ENCODE peak calls at places on chromosomes 11 and 22, in eight cellular contexts. One of them, this sample, is unnamed. For H3K27me3, the result is how much of the 10 kb centered on the place peaks cover.

GRCh38 chr11:69166186-69167115 is 10.7 kb downstream of the SMIM38 start:
- DNase-seq in left ventricle myocardium inferior: peak
- DNase-seq in uterus: peak
- DNase-seq in lower lobe of right lung: no peak
- DNase-seq in brain microvascular endothelial cell: peak
- DNase-seq in PC-9: peak
- DNase-seq in SJSA1: peak
- DNase-seq in cardiac muscle cell: peak
- DNase-seq in this sample: peak

GRCh38 chr11:109728056-109728455 is 306.1 kb downstream of the C11orf87 start:
- DNase-seq in left ventricle myocardium inferior: no peak
- DNase-seq in uterus: no peak
- DNase-seq in lower lobe of right lung: no peak
- DNase-seq in brain microvascular endothelial cell: no peak
- DNase-seq in PC-9: peak
- DNase-seq in SJSA1: no peak
- DNase-seq in cardiac muscle cell: no peak
- DNase-seq in this sample: no peak

GRCh38 chr11:130124096-130124495 is 35.5 kb upstream of the ST14 start:
- DNase-seq in left ventricle myocardium inferior: peak
- DNase-seq in uterus: peak
- DNase-seq in lower lobe of right lung: peak
- DNase-seq in brain microvascular endothelial cell: peak
- DNase-seq in PC-9: peak
- DNase-seq in SJSA1: peak
- DNase-seq in cardiac muscle cell: peak
- DNase-seq in this sample: peak

GRCh38 chr11:65817312-65817814 is 16.4 kb upstream of the SNX32 start:
- DNase-seq in left ventricle myocardium inferior: no peak
- DNase-seq in uterus: no peak
- DNase-seq in lower lobe of right lung: peak
- DNase-seq in brain microvascular endothelial cell: no peak
- DNase-seq in PC-9: no peak
- DNase-seq in SJSA1: no peak
- DNase-seq in cardiac muscle cell: peak
- DNase-seq in this sample: no peak

GRCh38 chr22:45201678-45202332 is 38.1 kb downstream of the NUP50 start:
- DNase-seq in left ventricle myocardium inferior: no peak
- DNase-seq in uterus: no peak
- DNase-seq in lower lobe of right lung: peak
- DNase-seq in brain microvascular endothelial cell: peak
- DNase-seq in PC-9: peak
- DNase-seq in SJSA1: peak
- DNase-seq in cardiac muscle cell: peak
- DNase-seq in this sample: no peak

GRCh38 chr11:70913715-70914231 is 338.6 kb downstream of the SHANK2 start:
- DNase-seq in left ventricle myocardium inferior: no peak
- DNase-seq in uterus: no peak
- DNase-seq in lower lobe of right lung: peak
- DNase-seq in brain microvascular endothelial cell: no peak
- DNase-seq in PC-9: no peak
- DNase-seq in SJSA1: no peak
- DNase-seq in cardiac muscle cell: no peak
- DNase-seq in this sample: no peak

GRCh38 chr22:30574095-30574981 is at the start of gene GAL3ST1:
- DNase-seq in left ventricle myocardium inferior: no peak
- DNase-seq in uterus: no peak
- DNase-seq in lower lobe of right lung: no peak
- DNase-seq in brain microvascular endothelial cell: no peak
- DNase-seq in PC-9: no peak
- DNase-seq in SJSA1: no peak
- DNase-seq in cardiac muscle cell: no peak
- DNase-seq in this sample: no peak

GRCh38 chr11:111745719-111746504 is 20.3 kb downstream of the PPP2R1B start:
- DNase-seq in left ventricle myocardium inferior: no peak
- DNase-seq in uterus: no peak
- DNase-seq in lower lobe of right lung: no peak
- DNase-seq in brain microvascular endothelial cell: no peak
- DNase-seq in PC-9: peak
- DNase-seq in SJSA1: no peak
- DNase-seq in cardiac muscle cell: peak
- DNase-seq in this sample: no peak

GRCh38 chr11:93192163-93192562 is 5.6 kb downstream of the SLC36A4 start:
- DNase-seq in left ventricle myocardium inferior: no peak
- DNase-seq in uterus: no peak
- DNase-seq in lower lobe of right lung: no peak
- DNase-seq in brain microvascular endothelial cell: no peak
- DNase-seq in PC-9: no peak
- DNase-seq in SJSA1: no peak
- DNase-seq in cardiac muscle cell: peak
- DNase-seq in this sample: no peak

GRCh38 chr11:11189501-11189900 is 163.5 kb downstream of the CSNK2A3 start:
- DNase-seq in left ventricle myocardium inferior: no peak
- DNase-seq in uterus: no peak
- DNase-seq in lower lobe of right lung: no peak
- DNase-seq in brain microvascular endothelial cell: no peak
- DNase-seq in PC-9: no peak
- DNase-seq in SJSA1: no peak
- DNase-seq in cardiac muscle cell: no peak
- DNase-seq in this sample: no peak

GRCh38 chr11:30522825-30523224 is 63.3 kb downstream of the MPPED2 start:
- DNase-seq in left ventricle myocardium inferior: no peak
- DNase-seq in uterus: no peak
- DNase-seq in lower lobe of right lung: no peak
- DNase-seq in brain microvascular endothelial cell: no peak
- DNase-seq in PC-9: no peak
- DNase-seq in SJSA1: no peak
- DNase-seq in cardiac muscle cell: no peak
- DNase-seq in this sample: no peak

GRCh38 chr22:19951351-19951750 is 9.7 kb upstream of the TXNRD2 start:
- DNase-seq in left ventricle myocardium inferior: no peak
- DNase-seq in uterus: no peak
- DNase-seq in lower lobe of right lung: peak
- DNase-seq in brain microvascular endothelial cell: no peak
- DNase-seq in PC-9: no peak
- DNase-seq in SJSA1: no peak
- DNase-seq in cardiac muscle cell: no peak
- DNase-seq in this sample: no peak

GRCh38 chr22:47612136-47612910 is 849.9 kb downstream of the TBC1D22A start:
- DNase-seq in left ventricle myocardium inferior: no peak
- DNase-seq in uterus: no peak
- DNase-seq in lower lobe of right lung: peak
- DNase-seq in brain microvascular endothelial cell: no peak
- DNase-seq in PC-9: no peak
- DNase-seq in SJSA1: no peak
- DNase-seq in cardiac muscle cell: no peak
- DNase-seq in this sample: no peak

GRCh38 chr11:11946180-11946579 is 62.2 kb downstream of the DKK3 start:
- DNase-seq in left ventricle myocardium inferior: no peak
- DNase-seq in uterus: no peak
- DNase-seq in lower lobe of right lung: no peak
- DNase-seq in brain microvascular endothelial cell: peak
- DNase-seq in PC-9: no peak
- DNase-seq in SJSA1: no peak
- DNase-seq in cardiac muscle cell: peak
- DNase-seq in this sample: no peak

GRCh38 chr11:122556605-122557004 is 98.9 kb upstream of the UBASH3B start:
- DNase-seq in left ventricle myocardium inferior: no peak
- DNase-seq in uterus: no peak
- DNase-seq in lower lobe of right lung: no peak
- DNase-seq in brain microvascular endothelial cell: no peak
- DNase-seq in PC-9: no peak
- DNase-seq in SJSA1: no peak
- DNase-seq in cardiac muscle cell: peak
- DNase-seq in this sample: no peak

GRCh38 chr22:42799462-42800405 is 57.3 kb downstream of the ARFGAP3 start:
- DNase-seq in left ventricle myocardium inferior: no peak
- DNase-seq in uterus: no peak
- DNase-seq in lower lobe of right lung: no peak
- DNase-seq in brain microvascular endothelial cell: no peak
- DNase-seq in PC-9: no peak
- DNase-seq in SJSA1: no peak
- DNase-seq in cardiac muscle cell: no peak
- DNase-seq in this sample: no peak

GRCh38 chr22:44139773-44140172 is 41.0 kb upstream of the PARVG start:
- DNase-seq in left ventricle myocardium inferior: no peak
- DNase-seq in uterus: no peak
- DNase-seq in lower lobe of right lung: no peak
- DNase-seq in brain microvascular endothelial cell: no peak
- DNase-seq in PC-9: no peak
- DNase-seq in SJSA1: no peak
- DNase-seq in cardiac muscle cell: no peak
- DNase-seq in this sample: no peak

GRCh38 chr11:66344550-66345315 is at the start of gene BRMS1:
- DNase-seq in left ventricle myocardium inferior: peak
- DNase-seq in uterus: peak
- DNase-seq in lower lobe of right lung: peak
- DNase-seq in brain microvascular endothelial cell: peak
- DNase-seq in PC-9: peak
- DNase-seq in SJSA1: peak
- DNase-seq in cardiac muscle cell: peak
- DNase-seq in this sample: peak

DNA sequence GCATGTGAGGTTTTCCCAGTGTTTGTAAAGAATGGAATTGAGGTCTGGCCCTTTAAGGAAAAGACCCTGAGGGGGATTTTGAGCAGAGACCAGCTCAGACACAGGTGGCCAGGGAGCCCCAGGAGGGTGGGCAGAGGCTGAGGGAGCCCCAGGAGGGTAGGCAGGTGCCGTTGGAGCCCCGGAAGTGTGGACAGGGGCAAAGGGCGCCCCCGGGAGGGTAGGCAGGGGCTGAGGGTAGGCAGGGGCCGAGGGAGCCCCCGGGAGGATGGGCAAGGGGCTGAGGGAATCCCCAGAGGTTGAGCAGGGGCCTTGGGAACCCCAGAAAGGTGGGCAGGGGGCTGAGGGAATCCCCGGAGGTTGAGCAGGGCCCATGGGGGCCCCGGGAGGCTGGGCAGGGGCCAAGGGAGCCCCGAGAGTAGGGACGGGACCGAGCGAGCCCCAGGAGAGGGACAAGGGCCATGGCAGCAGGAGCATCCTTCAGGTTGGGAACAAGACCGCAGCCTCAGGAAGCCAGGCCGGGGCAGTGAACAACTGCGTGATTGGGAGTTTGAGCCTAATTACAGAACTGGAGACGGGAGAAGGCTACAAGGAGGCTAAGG is 292.0 kb downstream of the BRD1 start:
- DNase-seq in left ventricle myocardium inferior: no peak
- DNase-seq in uterus: no peak
- DNase-seq in lower lobe of right lung: no peak
- DNase-seq in brain microvascular endothelial cell: no peak
- DNase-seq in PC-9: no peak
- DNase-seq in SJSA1: no peak
- DNase-seq in cardiac muscle cell: no peak
- DNase-seq in this sample: no peak
- H3K27me3 ChIP-seq in left ventricle myocardium inferior: half or more
- H3K27me3 ChIP-seq in uterus: under half
- H3K27me3 ChIP-seq in lower lobe of right lung: under half
- H3K27me3 ChIP-seq in brain microvascular endothelial cell: under half
- H3K27me3 ChIP-seq in PC-9: half or more
- H3K27me3 ChIP-seq in SJSA1: under half
- H3K27me3 ChIP-seq in cardiac muscle cell: under half
- H3K27me3 ChIP-seq in this sample: under half

DNA sequence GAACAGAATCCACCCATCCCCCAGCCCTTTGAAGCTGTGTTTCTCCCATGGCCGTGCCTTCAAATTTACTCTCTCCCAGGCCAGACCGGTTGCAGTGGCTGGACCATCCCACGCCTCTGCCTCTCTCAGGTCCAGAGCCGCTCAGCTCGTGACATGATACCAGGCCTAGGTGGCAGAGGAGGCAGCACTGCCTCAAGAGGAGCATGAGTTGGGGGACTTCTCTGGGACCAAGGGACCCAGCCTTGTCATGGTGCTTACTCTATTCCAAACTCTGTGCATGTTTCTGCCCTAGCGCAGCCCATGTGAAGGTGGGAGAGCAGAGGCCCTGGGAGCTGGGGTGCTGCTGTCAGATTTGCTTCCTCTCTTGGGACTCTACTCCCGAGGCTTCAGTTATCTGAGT is 51.0 kb downstream of the TRAF6 start:
- DNase-seq in left ventricle myocardium inferior: no peak
- DNase-seq in uterus: no peak
- DNase-seq in lower lobe of right lung: no peak
- DNase-seq in brain microvascular endothelial cell: no peak
- DNase-seq in PC-9: no peak
- DNase-seq in SJSA1: no peak
- DNase-seq in cardiac muscle cell: no peak
- DNase-seq in this sample: no peak
- H3K27me3 ChIP-seq in left ventricle myocardium inferior: under half
- H3K27me3 ChIP-seq in uterus: under half
- H3K27me3 ChIP-seq in lower lobe of right lung: under half
- H3K27me3 ChIP-seq in brain microvascular endothelial cell: under half
- H3K27me3 ChIP-seq in PC-9: under half
- H3K27me3 ChIP-seq in SJSA1: under half
- H3K27me3 ChIP-seq in cardiac muscle cell: under half
- H3K27me3 ChIP-seq in this sample: under half

GRCh38 chr11:3345736-3346135 is 33.2 kb downstream of the ZNF195 start:
- DNase-seq in left ventricle myocardium inferior: no peak
- DNase-seq in uterus: no peak
- DNase-seq in lower lobe of right lung: no peak
- DNase-seq in brain microvascular endothelial cell: no peak
- DNase-seq in PC-9: no peak
- DNase-seq in SJSA1: no peak
- DNase-seq in cardiac muscle cell: no peak
- DNase-seq in this sample: no peak
- H3K27me3 ChIP-seq in left ventricle myocardium inferior: under half
- H3K27me3 ChIP-seq in uterus: under half
- H3K27me3 ChIP-seq in lower lobe of right lung: under half
- H3K27me3 ChIP-seq in brain microvascular endothelial cell: under half
- H3K27me3 ChIP-seq in PC-9: under half
- H3K27me3 ChIP-seq in SJSA1: under half
- H3K27me3 ChIP-seq in cardiac muscle cell: under half
- H3K27me3 ChIP-seq in this sample: under half

GRCh38 chr22:25374871-25375270 is 155.4 kb downstream of the CRYBB2 start:
- DNase-seq in left ventricle myocardium inferior: no peak
- DNase-seq in uterus: no peak
- DNase-seq in lower lobe of right lung: no peak
- DNase-seq in brain microvascular endothelial cell: no peak
- DNase-seq in PC-9: no peak
- DNase-seq in SJSA1: no peak
- DNase-seq in cardiac muscle cell: no peak
- DNase-seq in this sample: no peak
- H3K27me3 ChIP-seq in left ventricle myocardium inferior: under half
- H3K27me3 ChIP-seq in uterus: under half
- H3K27me3 ChIP-seq in lower lobe of right lung: under half
- H3K27me3 ChIP-seq in brain microvascular endothelial cell: under half
- H3K27me3 ChIP-seq in PC-9: under half
- H3K27me3 ChIP-seq in SJSA1: under half
- H3K27me3 ChIP-seq in cardiac muscle cell: under half
- H3K27me3 ChIP-seq in this sample: under half

This sample was measured in heart right ventricle.